ENCODE peak calls at places on chromosomes 6 and 20, in seven cellular contexts. E is Right ventricle myocardium superior; F is mesendoderm; R is activated T-cell treated with anti-CD3 and anti-CD28 coated beads, Interleukin-2, amount 50 U/mL, for 24 hours; P is fibroblast of gingiva; G is amniotic epithelial cell; C is SW 1271. B is an unnamed sample.

GRCh38 chr6:136547336-136547735 is 2.9 kb downstream of the MAP7 start:
- DNase-seq in E (no peak), F (peak; percentile 67), R (no peak), P (peak; percentile 56), G (peak; percentile 42), C (no peak), B (peak; percentile 34)

GRCh38 chr6:87660226-87660886 is 41.7 kb downstream of the AKIRIN2 start:
- DNase-seq in E (no peak), F (no peak), R (no peak), P (peak; percentile 79), G (peak; percentile 44), C (peak; percentile 32), B (no peak)

GRCh38 chr6:132404736-132405135 is 3.5 kb upstream of the MOXD1 start:
- DNase-seq in E (no peak), F (no peak), R (no peak), P (no peak), G (no peak), C (no peak), B (no peak)

GRCh38 chr6:32627831-32628230 is 9.4 kb upstream of the HLA-DQA1 start:
- DNase-seq in E (no peak), F (no peak), R (no peak), P (peak; percentile 21), G (peak; percentile 49), C (no peak), B (peak; percentile 28)

GRCh38 chr6:135233676-135234491 is 52.8 kb downstream of the MYB start:
- DNase-seq in E (no peak), F (no peak), R (no peak), P (no peak), G (no peak), C (no peak), B (no peak)

GRCh38 chr20:44494266-44494665 is 18.6 kb downstream of the TTPAL start:
- DNase-seq in E (no peak), F (no peak), R (no peak), P (peak; percentile 79), G (peak; percentile 33), C (no peak), B (no peak)

GRCh38 chr6:113057567-113058053 is 710.5 kb downstream of the RFPL4B start:
- DNase-seq in E (no peak), F (no peak), R (no peak), P (no peak), G (no peak), C (no peak), B (no peak)

GRCh38 chr6:123017313-123017712 is 21.3 kb downstream of the CLVS2 start:
- DNase-seq in E (no peak), F (no peak), R (no peak), P (no peak), G (no peak), C (no peak), B (no peak)

GRCh38 chr6:75850026-75850385 is 101.0 kb downstream of the MYO6 start:
- DNase-seq in E (no peak), F (no peak), R (no peak), P (no peak), G (peak; percentile 3), C (no peak), B (no peak)

GRCh38 chr6:215335-216034 is 76.8 kb upstream of the DUSP22 start:
- DNase-seq in E (no peak), F (no peak), R (peak; percentile 72), P (no peak), G (no peak), C (no peak), B (no peak)

GRCh38 chr20:48919336-48919881 is 2.1 kb upstream of the ARFGEF2 start:
- DNase-seq in E (no peak), F (peak; percentile 46), R (no peak), P (no peak), G (no peak), C (no peak), B (no peak)

GRCh38 chr6:86683132-86683908 is 254.0 kb upstream of the HTR1E start:
- DNase-seq in E (no peak), F (no peak), R (no peak), P (no peak), G (no peak), C (no peak), B (no peak)

GRCh38 chr6:104952911-104953409 is 3.9 kb upstream of the LIN28B start:
- DNase-seq in E (no peak), F (peak; percentile 95), R (no peak), P (no peak), G (no peak), C (no peak), B (no peak)

GRCh38 chr6:129686941-129687627 is 22.9 kb downstream of the ARHGAP18 start:
- DNase-seq in E (no peak), F (no peak), R (peak; percentile 45), P (peak; percentile 53), G (peak; percentile 50), C (no peak), B (peak; percentile 89)

GRCh38 chr6:45703041-45703739 is 312.5 kb downstream of the CLIC5 start:
- DNase-seq in E (no peak), F (no peak), R (no peak), P (peak; percentile 44), G (no peak), C (no peak), B (no peak)

GRCh38 chr6:16747232-16748027 is 13.8 kb downstream of the ATXN1 start:
- DNase-seq in E (no peak), F (no peak), R (no peak), P (peak; percentile 38), G (peak; percentile 82), C (no peak), B (no peak)

GRCh38 chr6:116883005-116883404 is 6.0 kb downstream of the RFX6 start:
- DNase-seq in E (no peak), F (no peak), R (no peak), P (no peak), G (no peak), C (no peak), B (no peak)

GRCh38 chr6:169263374-169263773 is 9.7 kb upstream of the THBS2 start:
- DNase-seq in E (no peak), F (no peak), R (no peak), P (no peak), G (no peak), C (no peak), B (no peak)

GRCh38 chr20:21505810-21506530 is 7.9 kb downstream of the NKX2-2 start:
- DNase-seq in E (peak; percentile 60), F (peak; percentile 72), R (peak; percentile 87), P (no peak), G (peak; percentile 18), C (no peak), B (no peak)

GRCh38 chr20:46283426-46283825 is 24.9 kb downstream of the CDH22 start:
- DNase-seq in E (no peak), F (no peak), R (no peak), P (no peak), G (no peak), C (no peak), B (no peak)

GRCh38 chr6:29909995-29910394 is 32.3 kb upstream of the HLA-A start:
- DNase-seq in E (no peak), F (no peak), R (no peak), P (no peak), G (peak; percentile 7), C (no peak), B (no peak)

GRCh38 chr20:21124190-21124589 is 1.7 kb upstream of the KIZ start:
- DNase-seq in E (no peak), F (no peak), R (no peak), P (no peak), G (no peak), C (no peak), B (no peak)

GRCh38 chr6:146868671-146869209 is 270.0 kb downstream of the ADGB start:
- DNase-seq in E (no peak), F (no peak), R (no peak), P (no peak), G (no peak), C (no peak), B (no peak)

B was measured in Jurkat, Clone E6-1.